ENCODE peak calls at places on chromosomes 4 and X, in ten cellular contexts. H is tibial artery, A is mammary epithelial cell, L is HL-60, I is fibroblast of lung, S is lower lobe of right lung, U is OCI-LY7, J is cardiac muscle cell, K is tibial nerve, D is psoas muscle. E is an unnamed sample.

GRCh38 chr4:128107766-128108165 is 46.7 kb downstream of the LARP1B start:
- DNase-seq in H (no peak), A (no peak), L (no peak), I (peak; percentile 92), S (no peak), U (no peak), J (no peak), K (no peak), D (no peak), E (no peak)

GRCh38 chrX:48761674-48762471 is at the start of gene GLOD5:
- DNase-seq in H (no peak), A (peak; percentile 57), L (peak; percentile 37), I (peak; percentile 2), S (peak; percentile 72), U (peak; percentile 5), J (peak; percentile 41), K (no peak), D (no peak), E (peak; percentile 51)

GRCh38 chr4:1595789-1596325 is 88.3 kb downstream of the FAM53A start:
- DNase-seq in H (no peak), A (no peak), L (no peak), I (no peak), S (peak; percentile 23), U (no peak), J (no peak), K (no peak), D (peak; percentile 16), E (no peak)

GRCh38 chr4:89064848-89065247 is 7.9 kb upstream of the FAM13A start:
- DNase-seq in H (no peak), A (no peak), L (no peak), I (peak; percentile 64), S (no peak), U (no peak), J (no peak), K (no peak), D (no peak), E (no peak)

GRCh38 chrX:70280573-70280972 is 1.4 kb upstream of the RAB41 start:
- DNase-seq in H (no peak), A (no peak), L (no peak), I (no peak), S (no peak), U (no peak), J (no peak), K (no peak), D (no peak), E (no peak)

GRCh38 chr4:174429701-174430100 is 92.6 kb downstream of the HPGD start:
- DNase-seq in H (no peak), A (peak; percentile 14), L (no peak), I (peak; percentile 72), S (no peak), U (no peak), J (no peak), K (no peak), D (no peak), E (no peak)

GRCh38 chr4:40395166-40395900 is 60.2 kb downstream of the CHRNA9 start:
- DNase-seq in H (no peak), A (no peak), L (no peak), I (no peak), S (no peak), U (no peak), J (no peak), K (no peak), D (no peak), E (no peak)

GRCh38 chr4:158208931-158209640 is 1.2 kb upstream of the TMEM144 start:
- DNase-seq in H (no peak), A (no peak), L (peak; percentile 79), I (no peak), S (no peak), U (no peak), J (no peak), K (no peak), D (no peak), E (no peak)

GRCh38 chr4:15004701-15005301 is 2.5 kb downstream of the CPEB2 start:
- DNase-seq in H (peak; percentile 89), A (peak; percentile 80), L (peak; percentile 55), I (peak; percentile 75), S (peak; percentile 91), U (peak; percentile 69), J (peak; percentile 76), K (peak; percentile 71), D (peak; percentile 93), E (peak; percentile 42)

GRCh38 chr4:10144971-10145370 is 28.4 kb upstream of the WDR1 start:
- DNase-seq in H (no peak), A (no peak), L (no peak), I (no peak), S (no peak), U (no peak), J (no peak), K (no peak), D (no peak), E (no peak)

GRCh38 chr4:180951312-180951711 is 1291.9 kb upstream of the TENM3 start:
- DNase-seq in H (no peak), A (no peak), L (no peak), I (no peak), S (no peak), U (no peak), J (no peak), K (no peak), D (no peak), E (no peak)

GRCh38 chrX:31038585-31039326 is 33.1 kb downstream of the FTHL17 start:
- DNase-seq in H (peak; percentile 20), A (peak; percentile 6), L (peak; percentile 3), I (peak; percentile 31), S (no peak), U (peak; percentile 68), J (peak; percentile 61), K (peak; percentile 45), D (no peak), E (peak; percentile 29)

GRCh38 chr4:1168291-1169031 is 3.9 kb downstream of the SPON2 start:
- DNase-seq in H (peak; percentile 19), A (no peak), L (no peak), I (no peak), S (peak; percentile 41), U (no peak), J (no peak), K (no peak), D (peak; percentile 50), E (no peak)

GRCh38 chr4:184146951-184147350 is 70.7 kb downstream of the ENPP6 start:
- DNase-seq in H (no peak), A (no peak), L (no peak), I (no peak), S (no peak), U (no peak), J (no peak), K (no peak), D (no peak), E (no peak)

GRCh38 chrX:55486736-55487135 is 2.9 kb downstream of the USP51 start:
- DNase-seq in H (peak; percentile 12), A (peak; percentile 41), L (no peak), I (peak; percentile 31), S (no peak), U (no peak), J (no peak), K (no peak), D (no peak), E (no peak)
- H3K27ac ChIP-seq in H (no peak overlapping the region), A (no peak overlapping the region), L (no peak overlapping the region), I (no peak overlapping the region), S (no peak overlapping the region), U (no peak overlapping the region), J (no peak overlapping the region), K (peak overlapping the region; percentile 95), D (no peak overlapping the region), E (no peak overlapping the region)

DNA sequence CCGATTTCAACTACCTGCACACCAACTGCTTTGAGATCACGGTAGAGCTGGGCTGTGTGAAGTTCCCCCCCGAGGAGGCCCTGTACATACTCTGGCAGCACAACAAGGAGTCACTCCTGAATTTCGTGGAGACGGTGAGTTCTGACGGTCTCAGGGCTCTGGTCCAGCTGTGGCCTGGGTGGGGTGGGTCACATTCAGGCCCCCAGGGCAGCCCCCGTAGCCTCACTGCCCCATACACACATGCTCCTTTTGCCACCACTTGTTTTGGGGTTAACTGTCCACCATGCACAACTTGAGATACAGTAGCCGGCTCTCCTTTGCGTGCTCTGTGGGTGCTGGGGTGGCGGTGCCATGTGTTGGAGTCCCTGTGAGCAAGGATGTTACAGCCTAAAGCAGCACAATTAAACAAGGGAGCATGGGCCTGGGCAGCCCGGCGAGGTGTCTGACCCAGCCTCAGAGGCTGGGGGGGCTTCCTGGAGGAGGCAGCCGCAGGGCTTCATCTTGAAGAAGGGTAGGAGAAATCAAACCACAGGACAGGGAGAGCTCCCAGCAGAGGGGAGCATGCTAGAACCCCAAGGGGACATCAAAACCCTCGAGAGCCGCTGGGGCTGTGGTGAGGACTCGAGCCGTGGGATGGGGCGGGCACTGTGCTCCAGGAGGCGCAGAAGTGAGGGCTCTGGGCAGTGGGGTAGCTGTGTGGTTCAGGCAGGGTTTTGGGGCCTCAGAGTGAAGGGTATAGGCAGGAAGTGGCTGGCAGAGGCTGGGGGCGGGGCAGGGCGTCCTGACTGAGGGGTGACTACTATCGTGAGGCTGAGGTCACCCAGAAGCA is 22.0 kb downstream of the CPZ start:
- DNase-seq in H (no peak), A (no peak), L (no peak), I (no peak), S (no peak), U (no peak), J (no peak), K (no peak), D (peak; percentile 29), E (no peak)
- TF ChIP-seq CTCF in H (no peak), A (no peak), L (no peak), I (no peak), S (no peak), U (no peak), J (no peak), K (no peak), D (no peak), E (no peak)

DNA sequence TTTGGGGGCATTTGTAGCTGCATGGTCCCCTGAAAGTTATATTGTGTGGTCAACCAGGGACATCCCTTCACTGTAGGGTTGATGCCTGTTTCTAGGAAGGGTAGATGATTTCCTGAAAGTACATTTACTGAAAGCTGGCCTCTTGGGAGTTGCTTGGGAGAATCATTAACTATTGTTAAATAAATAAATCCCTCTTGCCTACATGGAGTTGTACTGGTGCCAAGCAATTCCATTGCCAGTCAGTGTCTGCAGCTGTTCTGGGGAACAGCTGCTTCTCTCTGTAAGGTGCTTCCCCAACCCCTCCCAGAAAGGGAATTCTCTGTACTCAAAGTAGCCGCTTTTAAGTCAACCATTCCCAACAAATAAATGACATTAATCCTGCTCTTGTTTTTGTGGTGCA is 51.1 kb downstream of the C4orf51 start:
- DNase-seq in H (no peak), A (no peak), L (no peak), I (peak; percentile 63), S (no peak), U (no peak), J (no peak), K (no peak), D (no peak), E (no peak)
- H3K27ac ChIP-seq in H (no peak overlapping the region), A (no peak overlapping the region), L (no peak overlapping the region), I (no peak overlapping the region), S (no peak overlapping the region), U (no peak overlapping the region), J (no peak overlapping the region), K (no peak overlapping the region), D (peak overlapping the region; percentile 98), E (no peak overlapping the region)

DNA sequence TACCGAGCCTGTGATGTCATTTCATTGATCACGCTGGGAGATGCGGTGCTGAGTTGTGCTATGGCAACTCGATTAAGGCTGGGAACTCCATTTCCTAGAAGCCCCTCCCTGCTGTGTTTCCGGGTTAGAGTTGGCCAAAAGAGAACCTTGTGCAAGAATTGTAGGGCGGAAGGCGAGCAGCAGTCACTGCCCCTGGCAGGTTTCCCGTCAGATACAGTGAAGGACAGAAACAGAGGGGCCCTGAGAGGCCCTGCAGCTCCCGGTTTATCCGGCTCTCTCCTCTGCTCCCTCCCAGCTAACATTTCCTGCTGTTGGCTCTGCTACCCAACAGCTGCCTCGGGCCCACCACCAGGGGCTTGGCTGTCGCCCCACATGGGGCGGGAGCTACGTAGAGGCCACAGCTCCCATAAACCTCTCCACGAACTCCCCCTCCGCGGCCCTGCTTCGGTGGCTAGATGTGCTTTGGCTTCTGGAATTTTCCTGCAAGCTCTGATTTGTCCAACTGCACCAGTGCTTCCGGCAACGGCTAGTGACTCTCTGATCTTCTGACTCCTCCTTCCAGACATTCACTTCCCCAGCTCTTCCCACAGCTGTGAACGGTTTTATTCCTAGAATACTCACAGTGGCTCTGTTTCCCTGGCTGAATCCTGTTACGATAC is 74.9 kb upstream of the USP9X start:
- DNase-seq in H (peak; percentile 79), A (peak; percentile 75), L (peak; percentile 78), I (peak; percentile 90), S (peak; percentile 75), U (no peak), J (peak; percentile 56), K (peak; percentile 77), D (peak; percentile 83), E (peak; percentile 56)
- TF ChIP-seq CTCF in H (no peak), A (no peak), L (no peak), I (peak; percentile 19), S (peak; percentile 12), U (no peak), J (peak; percentile 28), K (no peak), D (peak; percentile 24), E (no peak)